ENCODE peak calls at places on chromosomes 6 and 20, in nine cellular contexts. G is adrenal gland, V is M059J, P is small intestine, F is ascending aorta, U is GM12892, W is SHP77, Q is C1 segment of cervical spinal cord, T is NCI-H1694. B is an unnamed sample.

GRCh38 chr6:160247457-160247883 is 11.2 kb downstream of the SLC22A2 start:
- DNase-seq in G (no peak), V (no peak), P (no peak), F (no peak), U (no peak), W (no peak), Q (no peak), T (no peak), B (no peak)

GRCh38 chr6:130611366-130611765 is 215.8 kb upstream of the SMLR1 start:
- DNase-seq in G (no peak), V (no peak), P (peak), F (no peak), U (no peak), W (no peak), Q (no peak), T (no peak), B (no peak)

GRCh38 chr6:119322715-119323350 is 26.7 kb downstream of the MAN1A1 start:
- DNase-seq in G (no peak), V (no peak), P (peak), F (no peak), U (no peak), W (no peak), Q (no peak), T (no peak), B (no peak)

GRCh38 chr6:33947047-33947446 is 143.2 kb upstream of the MLN start:
- DNase-seq in G (no peak), V (no peak), P (no peak), F (peak), U (no peak), W (no peak), Q (no peak), T (no peak), B (no peak)

GRCh38 chr20:59063358-59064213 is 21.0 kb upstream of the PRELID3B start:
- DNase-seq in G (no peak), V (peak), P (no peak), F (no peak), U (no peak), W (peak), Q (no peak), T (no peak), B (peak)

GRCh38 chr20:330233-331149 is 5.1 kb downstream of the SOX12 start:
- DNase-seq in G (peak), V (peak), P (peak), F (peak), U (peak), W (peak), Q (peak), T (peak), B (peak)

GRCh38 chr20:50554694-50555579 is 44.8 kb downstream of the PTPN1 start:
- DNase-seq in G (no peak), V (no peak), P (no peak), F (no peak), U (no peak), W (no peak), Q (no peak), T (no peak), B (no peak)

GRCh38 chr20:62122659-62123449 is 579 bp downstream of the LSM14B start:
- DNase-seq in G (peak), V (peak), P (peak), F (no peak), U (peak), W (peak), Q (peak), T (no peak), B (no peak)

GRCh38 chr20:36950432-36951197 is 893 bp downstream of the SAMHD1 start:
- DNase-seq in G (peak), V (peak), P (peak), F (peak), U (no peak), W (no peak), Q (no peak), T (no peak), B (peak)

GRCh38 chr6:29232725-29233124 is 62.0 kb downstream of the OR2J2 start:
- DNase-seq in G (no peak), V (no peak), P (no peak), F (no peak), U (no peak), W (no peak), Q (no peak), T (no peak), B (no peak)

GRCh38 chr20:25011831-25012241 is 19.3 kb upstream of the APMAP start:
- DNase-seq in G (no peak), V (no peak), P (no peak), F (peak), U (no peak), W (no peak), Q (no peak), T (no peak), B (no peak)

GRCh38 chr20:25042531-25043498 is 15.1 kb downstream of the ACSS1 start:
- DNase-seq in G (peak), V (no peak), P (peak), F (peak), U (peak), W (no peak), Q (no peak), T (no peak), B (no peak)

GRCh38 chr20:20010639-20011500 is 6.3 kb upstream of the NAA20 start:
- DNase-seq in G (no peak), V (peak), P (no peak), F (no peak), U (no peak), W (peak), Q (no peak), T (peak), B (no peak)

GRCh38 chr20:52192296-52193007 is 873 bp upstream of the ZFP64 start:
- DNase-seq in G (peak), V (peak), P (peak), F (no peak), U (no peak), W (peak), Q (peak), T (peak), B (peak)

GRCh38 chr6:112581015-112581414 is 233.9 kb downstream of the RFPL4B start:
- DNase-seq in G (no peak), V (no peak), P (no peak), F (no peak), U (no peak), W (no peak), Q (no peak), T (no peak), B (no peak)

GRCh38 chr20:17990278-17990972 is 21.6 kb downstream of the MGME1 start:
- DNase-seq in G (no peak), V (peak), P (no peak), F (no peak), U (no peak), W (no peak), Q (no peak), T (no peak), B (no peak)

GRCh38 chr6:141133836-141134235 is 998.9 kb upstream of the GJE1 start:
- DNase-seq in G (no peak), V (no peak), P (no peak), F (no peak), U (no peak), W (no peak), Q (no peak), T (no peak), B (no peak)

GRCh38 chr6:129955584-129955983 is 62.8 kb upstream of the L3MBTL3 start:
- DNase-seq in G (no peak), V (no peak), P (no peak), F (no peak), U (no peak), W (no peak), Q (no peak), T (no peak), B (no peak)

GRCh38 chr6:67606905-67607828 is 1027.9 kb upstream of the ADGRB3 start:
- DNase-seq in G (no peak), V (peak), P (no peak), F (no peak), U (no peak), W (peak), Q (no peak), T (no peak), B (no peak)

GRCh38 chr6:53648571-53648970 is 17.0 kb downstream of the KLHL31 start:
- DNase-seq in G (no peak), V (no peak), P (no peak), F (no peak), U (no peak), W (no peak), Q (no peak), T (no peak), B (no peak)

GRCh38 chr6:132270745-132271414 is 130.4 kb downstream of the MOXD1 start:
- DNase-seq in G (no peak), V (no peak), P (peak), F (no peak), U (no peak), W (peak), Q (no peak), T (no peak), B (no peak)

GRCh38 chr20:57047281-57048026 is 219.0 kb downstream of the BMP7 start:
- DNase-seq in G (peak), V (no peak), P (peak), F (no peak), U (no peak), W (no peak), Q (no peak), T (no peak), B (no peak)

GRCh38 chr6:4369616-4370015 is 234.2 kb upstream of the ECI2 start:
- DNase-seq in G (no peak), V (peak), P (no peak), F (no peak), U (no peak), W (no peak), Q (no peak), T (no peak), B (peak)

GRCh38 chr6:112469306-112469705 is 122.2 kb downstream of the RFPL4B start:
- DNase-seq in G (no peak), V (no peak), P (no peak), F (no peak), U (no peak), W (no peak), Q (no peak), T (no peak), B (no peak)

GRCh38 chr6:31834367-31834703 is 6.8 kb downstream of the HSPA1B start:
- DNase-seq in G (peak), V (peak), P (peak), F (peak), U (peak), W (peak), Q (peak), T (peak), B (peak)

GRCh38 chr20:53736122-53736756 is 142.6 kb upstream of the ZNF217 start:
- DNase-seq in G (no peak), V (peak), P (no peak), F (no peak), U (no peak), W (no peak), Q (no peak), T (peak), B (peak)

GRCh38 chr6:66210964-66211363 is 503.9 kb upstream of the EYS start:
- DNase-seq in G (no peak), V (no peak), P (no peak), F (no peak), U (no peak), W (no peak), Q (no peak), T (no peak), B (no peak)

GRCh38 chr20:62700261-62700925 is 8.2 kb upstream of the NTSR1 start:
- DNase-seq in G (no peak), V (no peak), P (no peak), F (no peak), U (no peak), W (no peak), Q (no peak), T (peak), B (no peak)

GRCh38 chr20:15937179-15937578 is 636.1 kb downstream of the KIF16B start:
- DNase-seq in G (no peak), V (no peak), P (no peak), F (no peak), U (peak), W (no peak), Q (peak), T (no peak), B (no peak)

GRCh38 chr6:21185849-21186478 is 407.6 kb upstream of the SOX4 start:
- DNase-seq in G (no peak), V (no peak), P (no peak), F (no peak), U (no peak), W (no peak), Q (no peak), T (no peak), B (no peak)

GRCh38 chr6:52990342-52990741 is 4.7 kb downstream of the GSTA4 start:
- DNase-seq in G (no peak), V (peak), P (peak), F (no peak), U (no peak), W (no peak), Q (no peak), T (no peak), B (peak)

GRCh38 chr6:7058250-7058923 is 49.4 kb upstream of the RREB1 start:
- DNase-seq in G (peak), V (peak), P (peak), F (no peak), U (no peak), W (peak), Q (no peak), T (no peak), B (peak)

GRCh38 chr6:168600381-168600780 is 159.4 kb downstream of the SMOC2 start:
- DNase-seq in G (no peak), V (no peak), P (no peak), F (no peak), U (no peak), W (no peak), Q (no peak), T (no peak), B (no peak)

GRCh38 chr6:35601331-35602132 is 87.2 kb downstream of the FKBP5 start:
- DNase-seq in G (peak), V (peak), P (peak), F (peak), U (no peak), W (no peak), Q (peak), T (no peak), B (peak)

GRCh38 chr20:44724423-44725091 is 9.4 kb downstream of the CCN5 start:
- DNase-seq in G (no peak), V (no peak), P (no peak), F (no peak), U (no peak), W (no peak), Q (no peak), T (no peak), B (no peak)

GRCh38 chr6:157462956-157463742 is 82.2 kb downstream of the ZDHHC14 start:
- DNase-seq in G (no peak), V (peak), P (no peak), F (no peak), U (no peak), W (no peak), Q (no peak), T (no peak), B (no peak)

GRCh38 chr6:11938285-11938890 is 73.7 kb upstream of the HIVEP1 start:
- DNase-seq in G (peak), V (no peak), P (peak), F (no peak), U (no peak), W (no peak), Q (no peak), T (no peak), B (no peak)

B was measured in HT1080.